ENCODE peak calls at places on chromosomes 4 and X, in four cellular contexts. F is activated CD4-positive, alpha-beta T cell treated with anti-CD3 and anti-CD28 coated beads, Interleukin-2, amount 50 U/mL, for 24 hours; R is neural progenitor cell; W is EH. G is an unnamed sample.

GRCh38 chr4:98261291-98262271 is at the start of gene RAP1GDS1:
- DNase-seq in F (peak), R (peak), W (peak), G (peak)

GRCh38 chr4:37664696-37665095 is 21.5 kb downstream of the RELL1 start:
- DNase-seq in F (no peak), R (no peak), W (no peak), G (no peak)

GRCh38 chr4:149522031-149522430 is 293.6 kb downstream of the IQCM start:
- DNase-seq in F (no peak), R (no peak), W (no peak), G (no peak)

GRCh38 chrX:10098235-10098819 is 58.4 kb upstream of the CLCN4 start:
- DNase-seq in F (peak), R (no peak), W (no peak), G (no peak)

GRCh38 chr4:40475609-40476008 is 140.5 kb downstream of the CHRNA9 start:
- DNase-seq in F (no peak), R (peak), W (no peak), G (no peak)

GRCh38 chrX:68049466-68049865 is 383.8 kb downstream of the OPHN1 start:
- DNase-seq in F (no peak), R (no peak), W (peak), G (no peak)

GRCh38 chr4:153114771-153115321 is 89.4 kb upstream of the TRIM2 start:
- DNase-seq in F (peak), R (no peak), W (peak), G (peak)

GRCh38 chrX:111100191-111100590 is 4.2 kb downstream of the PAK3 start:
- DNase-seq in F (no peak), R (peak), W (peak), G (no peak)

GRCh38 chr4:22099896-22100295 is 151.3 kb upstream of the KCNIP4 start:
- DNase-seq in F (no peak), R (no peak), W (peak), G (no peak)

G was measured in lower leg skin.